ENCODE peak calls at places on chromosomes 2 and 18, in eight cellular contexts. E, L, Q, H, F, O, R and M are unnamed samples.

GRCh38 chr2:64406407-64406774 is 47.6 kb upstream of the LGALSL start:
- DNase-seq in Q (no peak), F (no peak), E (no peak), H (no peak), R (no peak), O (no peak), L (no peak), M (no peak)

GRCh38 chr2:238847432-238847801 is 468 bp upstream of the TWIST2 start:
- DNase-seq in E (no peak), Q (no peak), F (no peak), H (no peak), O (no peak), R (no peak), L (peak), M (no peak)

GRCh38 chr2:30184035-30184434 is 37.2 kb downstream of the YPEL5 start:
- DNase-seq in E (no peak), R (no peak), L (no peak), Q (no peak), F (no peak), H (no peak), O (no peak), M (no peak)

GRCh38 chr2:237131749-237132148 is 46.1 kb downstream of the COPS8 start:
- DNase-seq in F (no peak), R (peak), H (no peak), E (no peak), L (no peak), O (no peak), Q (no peak), M (no peak)

GRCh38 chr18:3110034-3110752 is 97.2 kb upstream of the LPIN2 start:
- DNase-seq in F (no peak), O (no peak), Q (no peak), R (no peak), H (no peak), E (no peak), L (no peak), M (no peak)

GRCh38 chr2:11588228-11589110 is 54.6 kb downstream of the GREB1 start:
- DNase-seq in O (no peak), L (no peak), Q (no peak), H (no peak), R (no peak), E (no peak), F (no peak), M (no peak)

GRCh38 chr2:159292157-159292556 is 5.7 kb upstream of the WDSUB1 start:
- DNase-seq in Q (no peak), O (no peak), F (no peak), L (no peak), R (no peak), H (no peak), E (no peak), M (no peak)

GRCh38 chr2:120238728-120239487 is 13.7 kb upstream of the RALB start:
- DNase-seq in O (no peak), H (no peak), F (no peak), L (peak), E (no peak), Q (no peak), R (peak), M (no peak)

GRCh38 chr18:50285071-50285470 is 2.4 kb downstream of the CXXC1 start:
- DNase-seq in L (no peak), F (no peak), E (no peak), O (no peak), Q (no peak), H (no peak), R (no peak), M (no peak)